ENCODE peak calls at places on chromosomes 2 and 18, in seven cellular contexts. J is amygdala; W is Calu3; I is ovary; F is activated CD4-positive, CD25-positive, alpha-beta regulatory T cell; R is activated T-cell treated with anti-CD3 and anti-CD28 coated beads for 1 hour; Q is activated naive CD4-positive, alpha-beta T cell. B is an unnamed sample.

GRCh38 chr2:189648846-189649529 is 12.3 kb upstream of the ASNSD1 start:
- DNase-seq in J (no peak), W (no peak), I (no peak), F (no peak), R (no peak), Q (no peak), B (no peak)

GRCh38 chr2:132438650-132439030 is 22.0 kb downstream of the GPR39 start:
- DNase-seq in J (no peak), W (peak), I (no peak), F (no peak), R (no peak), Q (no peak), B (no peak)

GRCh38 chr2:28691774-28692281 is 59.8 kb upstream of the PPP1CB start:
- DNase-seq in J (no peak), W (no peak), I (peak), F (no peak), R (no peak), Q (no peak), B (no peak)

GRCh38 chr2:11024010-11024615 is 112.4 kb downstream of the KCNF1 start:
- DNase-seq in J (no peak), W (no peak), I (peak), F (no peak), R (no peak), Q (no peak), B (no peak)

GRCh38 chr18:904135-905090 is at the start of gene ADCYAP1:
- DNase-seq in J (no peak), W (no peak), I (no peak), F (no peak), R (no peak), Q (no peak), B (no peak)

GRCh38 chr2:1515986-1516797 is 102.9 kb downstream of the TPO start:
- DNase-seq in J (no peak), W (no peak), I (no peak), F (no peak), R (no peak), Q (no peak), B (no peak)

GRCh38 chr2:120977582-120978358 is 242.1 kb downstream of the GLI2 start:
- DNase-seq in J (no peak), W (no peak), I (peak), F (no peak), R (no peak), Q (no peak), B (no peak)

GRCh38 chr2:100365434-100365833 is 43.1 kb upstream of the LONRF2 start:
- DNase-seq in J (no peak), W (peak), I (no peak), F (no peak), R (no peak), Q (no peak), B (no peak)

GRCh38 chr2:43333656-43334144 is 107.3 kb upstream of the ZFP36L2 start:
- DNase-seq in J (no peak), W (no peak), I (no peak), F (no peak), R (no peak), Q (no peak), B (no peak)

GRCh38 chr2:149040451-149040850 is 2.0 kb downstream of the LYPD6B start:
- DNase-seq in J (no peak), W (peak), I (no peak), F (no peak), R (peak), Q (no peak), B (no peak)

GRCh38 chr2:85276571-85277121 is 51.1 kb downstream of the TGOLN2 start:
- DNase-seq in J (no peak), W (no peak), I (peak), F (no peak), R (no peak), Q (no peak), B (no peak)

GRCh38 chr2:158967114-158967730 is 1.2 kb upstream of the TANC1 start:
- DNase-seq in J (peak), W (no peak), I (peak), F (no peak), R (no peak), Q (no peak), B (no peak)

GRCh38 chr2:20167356-20167755 is 57.6 kb downstream of the SDC1 start:
- DNase-seq in J (no peak), W (no peak), I (no peak), F (no peak), R (no peak), Q (no peak), B (no peak)

GRCh38 chr2:142756430-142756829 is 121.0 kb upstream of the KYNU start:
- DNase-seq in J (no peak), W (no peak), I (no peak), F (no peak), R (no peak), Q (no peak), B (no peak)

GRCh38 chr18:61569176-61569892 is 236.1 kb downstream of the CDH20 start:
- DNase-seq in J (no peak), W (peak), I (no peak), F (no peak), R (no peak), Q (no peak), B (no peak)

GRCh38 chr2:69956580-69956979 is 4.9 kb downstream of the ASPRV1 start:
- DNase-seq in J (no peak), W (no peak), I (no peak), F (no peak), R (no peak), Q (no peak), B (no peak)

GRCh38 chr2:121532894-121533293 is 2.2 kb downstream of the RNU4ATAC start:
- DNase-seq in J (no peak), W (peak), I (no peak), F (no peak), R (no peak), Q (no peak), B (no peak)

GRCh38 chr18:59140287-59140885 is 702 bp downstream of the SEC11C start:
- DNase-seq in J (peak), W (peak), I (no peak), F (peak), R (no peak), Q (no peak), B (no peak)

GRCh38 chr2:19762142-19762541 is 139.6 kb downstream of the TTC32 start:
- DNase-seq in J (no peak), W (no peak), I (no peak), F (no peak), R (no peak), Q (no peak), B (no peak)

GRCh38 chr2:201882353-201883095 is 76.2 kb downstream of the CDK15 start:
- DNase-seq in J (no peak), W (no peak), I (no peak), F (no peak), R (no peak), Q (no peak), B (no peak)

GRCh38 chr2:88329815-88330603 is 122.5 kb downstream of the FOXI3 start:
- DNase-seq in J (no peak), W (peak), I (no peak), F (no peak), R (no peak), Q (no peak), B (no peak)

GRCh38 chr2:78498125-78498524 is 527.4 kb upstream of the REG3G start:
- DNase-seq in J (no peak), W (no peak), I (no peak), F (no peak), R (no peak), Q (no peak), B (no peak)

GRCh38 chr2:99608861-99609260 is 119.0 kb upstream of the REV1 start:
- DNase-seq in J (no peak), W (no peak), I (no peak), F (no peak), R (no peak), Q (no peak), B (no peak)

GRCh38 chr18:5309888-5310470 is 14.5 kb upstream of the ZBTB14 start:
- DNase-seq in J (no peak), W (no peak), I (no peak), F (no peak), R (no peak), Q (no peak), B (no peak)

GRCh38 chr2:168375195-168375798 is 80.8 kb upstream of the CERS6 start:
- DNase-seq in J (no peak), W (no peak), I (no peak), F (no peak), R (no peak), Q (no peak), B (no peak)

GRCh38 chr18:22551536-22552151 is 133.9 kb upstream of the CTAGE1 start:
- DNase-seq in J (no peak), W (peak), I (no peak), F (no peak), R (no peak), Q (no peak), B (no peak)

GRCh38 chr2:71385008-71385407 is 53.4 kb downstream of the ZNF638 start:
- DNase-seq in J (no peak), W (no peak), I (no peak), F (no peak), R (no peak), Q (no peak), B (no peak)

GRCh38 chr18:28123401-28124030 is 53.4 kb downstream of the CDH2 start:
- DNase-seq in J (peak), W (no peak), I (no peak), F (no peak), R (no peak), Q (no peak), B (no peak)

GRCh38 chr2:74821177-74822124 is 12.5 kb upstream of the HK2 start:
- DNase-seq in J (no peak), W (no peak), I (no peak), F (no peak), R (no peak), Q (no peak), B (no peak)